ENCODE peak calls at places on chromosomes 16 and 17, in five cellular contexts. One of them, this sample, is unnamed.

GRCh38 chr16:55444754-55445485 is 34.1 kb upstream of the MMP2 start:
- DNase-seq in mesothelial cell of epicardium: no peak
- DNase-seq in NB4: peak; percentile 77
- DNase-seq in BJ: no peak
- DNase-seq in epithelial cell of esophagus: no peak
- DNase-seq in this sample: no peak

GRCh38 chr17:75240394-75241142 is 20.8 kb downstream of the GGA3 start:
- DNase-seq in epithelial cell of esophagus: peak; percentile 43
- DNase-seq in mesothelial cell of epicardium: no peak
- DNase-seq in BJ: no peak
- DNase-seq in NB4: peak; percentile 70
- DNase-seq in this sample: peak; percentile 29

GRCh38 chr17:8137645-8138342 is 13.9 kb upstream of the HES7 start:
- DNase-seq in epithelial cell of esophagus: no peak
- DNase-seq in NB4: no peak
- DNase-seq in BJ: no peak
- DNase-seq in mesothelial cell of epicardium: no peak
- DNase-seq in this sample: no peak

GRCh38 chr17:78774956-78775571 is 7.0 kb downstream of the CYTH1 start:
- DNase-seq in mesothelial cell of epicardium: no peak
- DNase-seq in BJ: no peak
- DNase-seq in NB4: peak; percentile 54
- DNase-seq in epithelial cell of esophagus: no peak
- DNase-seq in this sample: no peak

GRCh38 chr16:11949527-11949926 is 7.7 kb upstream of the NPIPB2 start:
- DNase-seq in epithelial cell of esophagus: peak; percentile 55
- DNase-seq in NB4: peak; percentile 67
- DNase-seq in BJ: no peak
- DNase-seq in mesothelial cell of epicardium: no peak
- DNase-seq in this sample: peak; percentile 8

GRCh38 chr16:84543931-84544776 is 39.7 kb upstream of the MEAK7 start:
- DNase-seq in mesothelial cell of epicardium: no peak
- DNase-seq in BJ: no peak
- DNase-seq in NB4: no peak
- DNase-seq in epithelial cell of esophagus: no peak
- DNase-seq in this sample: no peak

GRCh38 chr16:2289282-2289681 is 21.4 kb upstream of the RNPS1 start:
- DNase-seq in NB4: no peak
- DNase-seq in BJ: no peak
- DNase-seq in epithelial cell of esophagus: no peak
- DNase-seq in mesothelial cell of epicardium: no peak
- DNase-seq in this sample: no peak

GRCh38 chr17:75237100-75238014 is 24.0 kb downstream of the GGA3 start:
- DNase-seq in NB4: no peak
- DNase-seq in epithelial cell of esophagus: no peak
- DNase-seq in BJ: no peak
- DNase-seq in mesothelial cell of epicardium: no peak
- DNase-seq in this sample: no peak

GRCh38 chr16:68732068-68732680 is 4.9 kb upstream of the CDH1 start:
- DNase-seq in BJ: no peak
- DNase-seq in epithelial cell of esophagus: peak; percentile 89
- DNase-seq in NB4: no peak
- DNase-seq in mesothelial cell of epicardium: peak; percentile 47
- DNase-seq in this sample: no peak

GRCh38 chr17:17297217-17297616 is 6.0 kb upstream of the NT5M start:
- DNase-seq in epithelial cell of esophagus: no peak
- DNase-seq in BJ: no peak
- DNase-seq in NB4: no peak
- DNase-seq in mesothelial cell of epicardium: no peak
- DNase-seq in this sample: no peak

GRCh38 chr17:35586569-35587073 is 501 bp upstream of the AP2B1 start:
- DNase-seq in epithelial cell of esophagus: no peak
- DNase-seq in BJ: no peak
- DNase-seq in mesothelial cell of epicardium: no peak
- DNase-seq in NB4: no peak
- DNase-seq in this sample: no peak

GRCh38 chr16:2386990-2387389 is 42.3 kb upstream of the CCNF start:
- DNase-seq in NB4: no peak
- DNase-seq in epithelial cell of esophagus: no peak
- DNase-seq in mesothelial cell of epicardium: no peak
- DNase-seq in BJ: no peak
- DNase-seq in this sample: no peak

GRCh38 chr17:39715375-39716072 is 14.8 kb downstream of the MIEN1 start:
- DNase-seq in mesothelial cell of epicardium: no peak
- DNase-seq in BJ: no peak
- DNase-seq in epithelial cell of esophagus: no peak
- DNase-seq in NB4: no peak
- DNase-seq in this sample: no peak

GRCh38 chr16:65195998-65196397 is 74.1 kb upstream of the CDH11 start:
- DNase-seq in BJ: no peak
- DNase-seq in mesothelial cell of epicardium: no peak
- DNase-seq in epithelial cell of esophagus: no peak
- DNase-seq in NB4: no peak
- DNase-seq in this sample: no peak

GRCh38 chr17:78316867-78317816 is 42.7 kb downstream of the SOCS3 start:
- DNase-seq in epithelial cell of esophagus: no peak
- DNase-seq in BJ: no peak
- DNase-seq in NB4: peak; percentile 55
- DNase-seq in mesothelial cell of epicardium: no peak
- DNase-seq in this sample: no peak

GRCh38 chr17:44979426-44980273 is 11.5 kb upstream of the C1QL1 start:
- DNase-seq in mesothelial cell of epicardium: no peak
- DNase-seq in BJ: no peak
- DNase-seq in NB4: no peak
- DNase-seq in epithelial cell of esophagus: no peak
- DNase-seq in this sample: no peak

GRCh38 chr17:57369509-57369945 is 113.2 kb downstream of the MSI2 start:
- DNase-seq in epithelial cell of esophagus: peak; percentile 25
- DNase-seq in NB4: no peak
- DNase-seq in mesothelial cell of epicardium: no peak
- DNase-seq in BJ: no peak
- DNase-seq in this sample: no peak

GRCh38 chr17:28701987-28702751 is 9.5 kb downstream of the PROCA1 start:
- DNase-seq in BJ: no peak
- DNase-seq in epithelial cell of esophagus: no peak
- DNase-seq in NB4: no peak
- DNase-seq in mesothelial cell of epicardium: no peak
- DNase-seq in this sample: no peak

GRCh38 chr16:82650804-82651203 is 24.0 kb downstream of the CDH13 start:
- DNase-seq in epithelial cell of esophagus: no peak
- DNase-seq in BJ: no peak
- DNase-seq in NB4: no peak
- DNase-seq in mesothelial cell of epicardium: no peak
- DNase-seq in this sample: no peak

GRCh38 chr16:82295306-82296201 is 125.5 kb upstream of the MPHOSPH6 start:
- DNase-seq in epithelial cell of esophagus: no peak
- DNase-seq in mesothelial cell of epicardium: no peak
- DNase-seq in NB4: no peak
- DNase-seq in BJ: no peak
- DNase-seq in this sample: no peak

GRCh38 chr17:75623386-75623785 is 9.8 kb upstream of the SMIM5 start:
- DNase-seq in epithelial cell of esophagus: no peak
- DNase-seq in NB4: no peak
- DNase-seq in mesothelial cell of epicardium: no peak
- DNase-seq in BJ: no peak
- DNase-seq in this sample: no peak

GRCh38 chr17:16997514-16998429 is 25.9 kb upstream of the TNFRSF13B start:
- DNase-seq in epithelial cell of esophagus: no peak
- DNase-seq in NB4: peak; percentile 90
- DNase-seq in BJ: no peak
- DNase-seq in mesothelial cell of epicardium: no peak
- DNase-seq in this sample: no peak

GRCh38 chr16:73210084-73210483 is 162.2 kb upstream of the ZFHX3 start:
- DNase-seq in epithelial cell of esophagus: no peak
- DNase-seq in NB4: no peak
- DNase-seq in mesothelial cell of epicardium: no peak
- DNase-seq in BJ: no peak
- DNase-seq in this sample: no peak

GRCh38 chr17:55635253-55635766 is 87.4 kb downstream of the TMEM100 start:
- DNase-seq in NB4: no peak
- DNase-seq in mesothelial cell of epicardium: no peak
- DNase-seq in BJ: no peak
- DNase-seq in epithelial cell of esophagus: no peak
- DNase-seq in this sample: no peak

GRCh38 chr17:77644181-77644972 is 314.1 kb upstream of the TNRC6C start:
- DNase-seq in mesothelial cell of epicardium: no peak
- DNase-seq in NB4: no peak
- DNase-seq in epithelial cell of esophagus: no peak
- DNase-seq in BJ: no peak
- DNase-seq in this sample: no peak

DNA sequence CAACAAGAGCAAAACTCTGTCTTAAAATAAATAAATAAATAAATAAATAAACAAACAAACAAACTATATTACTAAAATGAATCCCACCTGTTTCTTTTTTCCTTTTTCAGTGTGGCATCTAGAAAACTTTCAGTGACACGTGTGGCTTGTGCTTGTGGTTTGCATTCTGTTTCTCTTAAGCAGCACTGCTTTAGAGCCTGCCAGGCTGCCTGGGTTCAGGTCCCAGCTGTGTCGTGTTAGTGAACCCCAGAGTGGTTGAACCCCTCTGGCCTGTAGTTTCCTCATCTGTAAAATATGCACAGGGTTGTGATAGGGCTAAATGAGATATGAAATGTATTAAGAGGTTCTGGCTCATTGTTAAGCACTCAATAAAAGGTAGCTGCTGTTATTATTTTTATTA is 12.1 kb upstream of the EPN3 start:
- DNase-seq in epithelial cell of esophagus: no peak
- DNase-seq in mesothelial cell of epicardium: no peak
- DNase-seq in BJ: no peak
- DNase-seq in NB4: no peak
- DNase-seq in this sample: no peak
- TF ChIP-seq CTCF in epithelial cell of esophagus: no peak
- TF ChIP-seq CTCF in mesothelial cell of epicardium: no peak
- TF ChIP-seq CTCF in BJ: no peak
- TF ChIP-seq CTCF in NB4: no peak
- TF ChIP-seq CTCF in this sample: no peak

GRCh38 chr17:80829166-80829813 is 162.4 kb upstream of the CHMP6 start:
- DNase-seq in BJ: no peak
- DNase-seq in NB4: no peak
- DNase-seq in mesothelial cell of epicardium: no peak
- DNase-seq in epithelial cell of esophagus: no peak
- DNase-seq in this sample: no peak

GRCh38 chr17:80825471-80826345 is 165.9 kb upstream of the CHMP6 start:
- DNase-seq in BJ: no peak
- DNase-seq in NB4: no peak
- DNase-seq in mesothelial cell of epicardium: no peak
- DNase-seq in epithelial cell of esophagus: peak; percentile 14
- DNase-seq in this sample: no peak

GRCh38 chr17:80827646-80828643 is 163.7 kb upstream of the CHMP6 start:
- DNase-seq in BJ: no peak
- DNase-seq in NB4: peak; percentile 73
- DNase-seq in mesothelial cell of epicardium: no peak
- DNase-seq in epithelial cell of esophagus: peak; percentile 86
- DNase-seq in this sample: no peak

GRCh38 chr17:80826346-80826954 is 165.2 kb upstream of the CHMP6 start:
- DNase-seq in epithelial cell of esophagus: no peak
- DNase-seq in NB4: no peak
- DNase-seq in mesothelial cell of epicardium: no peak
- DNase-seq in BJ: no peak
- DNase-seq in this sample: no peak

DNA sequence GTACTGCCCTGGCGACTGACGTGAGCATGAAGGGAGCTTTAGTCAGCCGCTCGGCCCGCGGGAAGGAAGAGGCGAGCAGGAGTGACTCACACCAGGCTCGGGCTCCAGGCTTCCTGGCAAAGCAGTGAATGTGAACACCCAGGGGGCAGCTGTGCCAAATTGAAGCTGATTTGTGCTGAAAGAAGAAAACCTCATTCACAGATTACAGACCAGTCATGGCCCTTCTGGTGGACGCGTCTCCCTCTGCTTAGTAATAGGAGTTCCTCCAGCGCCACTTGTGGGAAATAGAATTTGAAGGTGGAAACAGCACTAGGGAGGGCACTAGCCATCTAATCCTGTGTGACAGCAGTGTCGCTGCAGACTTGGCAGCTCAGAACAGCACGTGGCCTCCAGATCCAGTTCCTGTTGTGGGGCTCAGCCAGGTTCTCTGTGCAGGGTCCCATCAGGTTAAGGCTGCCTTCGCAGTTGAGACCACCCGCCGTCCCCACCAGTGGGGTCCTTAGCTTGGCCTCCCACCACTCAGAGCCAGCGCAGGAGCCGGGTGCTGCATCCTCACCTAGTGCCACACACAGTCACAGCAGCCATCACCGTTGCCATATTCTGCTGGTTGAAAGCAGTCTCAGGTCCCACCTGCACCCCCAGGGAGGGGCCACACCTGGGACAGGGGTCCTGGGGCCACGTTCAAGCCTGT is 164.5 kb upstream of the CHMP6 start:
- DNase-seq in epithelial cell of esophagus: peak; percentile 97
- DNase-seq in mesothelial cell of epicardium: no peak
- DNase-seq in BJ: peak; percentile 82
- DNase-seq in NB4: peak; percentile 89
- DNase-seq in this sample: no peak
- TF ChIP-seq CTCF in epithelial cell of esophagus: no peak
- TF ChIP-seq CTCF in mesothelial cell of epicardium: no peak
- TF ChIP-seq CTCF in BJ: no peak
- TF ChIP-seq CTCF in NB4: no peak
- TF ChIP-seq CTCF in this sample: no peak

GRCh38 chr16:66508261-66508913 is 41.5 kb downstream of the TK2 start:
- DNase-seq in BJ: no peak
- DNase-seq in mesothelial cell of epicardium: no peak
- DNase-seq in NB4: no peak
- DNase-seq in epithelial cell of esophagus: peak; percentile 98
- DNase-seq in this sample: no peak
- TF ChIP-seq CTCF in BJ: no peak
- TF ChIP-seq CTCF in mesothelial cell of epicardium: no peak
- TF ChIP-seq CTCF in NB4: no peak
- TF ChIP-seq CTCF in epithelial cell of esophagus: no peak
- TF ChIP-seq CTCF in this sample: no peak

GRCh38 chr16:88763502-88764053 is 21.4 kb downstream of the PIEZO1 start:
- DNase-seq in epithelial cell of esophagus: no peak
- DNase-seq in mesothelial cell of epicardium: no peak
- DNase-seq in NB4: no peak
- DNase-seq in BJ: no peak
- DNase-seq in this sample: no peak
- TF ChIP-seq CTCF in epithelial cell of esophagus: no peak
- TF ChIP-seq CTCF in mesothelial cell of epicardium: no peak
- TF ChIP-seq CTCF in NB4: no peak
- TF ChIP-seq CTCF in BJ: no peak
- TF ChIP-seq CTCF in this sample: peak; percentile 17

DNA sequence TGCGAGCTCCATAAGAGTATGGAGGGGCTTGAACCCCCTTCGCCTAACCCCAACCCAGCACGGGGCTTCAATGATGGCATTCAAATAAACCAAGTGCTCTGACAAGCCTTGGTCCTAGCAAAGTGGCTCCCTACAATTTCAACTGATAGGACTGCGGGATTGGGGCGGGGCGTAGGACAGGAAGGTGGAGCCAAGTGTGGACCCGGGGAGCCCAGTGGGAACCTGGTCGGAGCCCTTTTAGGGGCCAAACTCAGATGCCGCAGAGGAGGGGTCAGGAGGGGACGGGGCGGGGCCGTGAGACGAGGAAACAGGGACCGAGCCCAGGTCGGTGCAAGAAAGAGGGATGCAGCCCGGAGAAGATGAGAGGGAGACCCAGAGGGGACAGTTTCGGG is 13.2 kb upstream of the CDIPT start:
- DNase-seq in mesothelial cell of epicardium: no peak
- DNase-seq in NB4: no peak
- DNase-seq in BJ: no peak
- DNase-seq in epithelial cell of esophagus: no peak
- DNase-seq in this sample: no peak
- TF ChIP-seq CTCF in mesothelial cell of epicardium: no peak
- TF ChIP-seq CTCF in NB4: no peak
- TF ChIP-seq CTCF in BJ: no peak
- TF ChIP-seq CTCF in epithelial cell of esophagus: no peak
- TF ChIP-seq CTCF in this sample: no peak

This sample was measured in neural crest cell.